ENCODE peak calls at places on chromosomes 12 and 14, in ten cellular contexts. T, W, Z, O, Y, B, X, C, P and K are unnamed samples.

GRCh38 chr14:74502236-74503019 is 8.9 kb downstream of the ISCA2 start:
- DNase-seq in T (peak; percentile 45), W (no peak), Z (peak; percentile 60), O (no peak), Y (no peak), B (no peak), X (no peak), C (peak; percentile 57), P (peak; percentile 50), K (peak; percentile 52)

GRCh38 chr14:89085154-89086059 is 261.0 kb downstream of the TTC8 start:
- DNase-seq in T (no peak), W (no peak), Z (no peak), O (no peak), Y (no peak), B (no peak), X (no peak), C (peak; percentile 8), P (no peak), K (no peak)

GRCh38 chr12:98738002-98738401 is 92.9 kb downstream of the APAF1 start:
- DNase-seq in T (peak; percentile 29), W (no peak), Z (no peak), O (no peak), Y (no peak), B (no peak), X (no peak), C (no peak), P (no peak), K (no peak)

GRCh38 chr12:57755454-57756372 is 810 bp downstream of the MARCHF9 start:
- DNase-seq in T (no peak), W (no peak), Z (peak; percentile 90), O (no peak), Y (peak; percentile 70), B (no peak), X (peak; percentile 65), C (no peak), P (no peak), K (peak; percentile 35)

GRCh38 chr12:83506841-83507240 is 820.1 kb downstream of the TMTC2 start:
- DNase-seq in T (no peak), W (no peak), Z (no peak), O (no peak), Y (no peak), B (no peak), X (no peak), C (no peak), P (no peak), K (no peak)

GRCh38 chr14:66105819-66106218 is 380.4 kb upstream of the CCDC196 start:
- DNase-seq in T (no peak), W (no peak), Z (no peak), O (no peak), Y (no peak), B (no peak), X (no peak), C (no peak), P (no peak), K (no peak)

GRCh38 chr12:20423557-20423956 is 55.2 kb downstream of the PDE3A start:
- DNase-seq in T (no peak), W (no peak), Z (no peak), O (no peak), Y (no peak), B (no peak), X (no peak), C (no peak), P (no peak), K (no peak)

GRCh38 chr12:132250707-132251106 is 78.7 kb downstream of the GALNT9 start:
- DNase-seq in T (no peak), W (no peak), Z (peak; percentile 76), O (no peak), Y (no peak), B (no peak), X (no peak), C (no peak), P (no peak), K (no peak)

GRCh38 chr12:2284857-2285256 is 232.1 kb downstream of the CACNA1C start:
- DNase-seq in T (peak; percentile 73), W (no peak), Z (no peak), O (peak; percentile 72), Y (peak; percentile 83), B (peak; percentile 52), X (peak; percentile 39), C (peak; percentile 63), P (peak; percentile 29), K (peak; percentile 88)

GRCh38 chr14:105527381-105528196 is 1.2 kb downstream of the TMEM121 start:
- DNase-seq in T (no peak), W (no peak), Z (no peak), O (no peak), Y (no peak), B (no peak), X (peak; percentile 22), C (no peak), P (no peak), K (no peak)

GRCh38 chr12:6563448-6564050 is 4.5 kb downstream of the NOP2 start:
- DNase-seq in T (peak; percentile 40), W (no peak), Z (no peak), O (peak; percentile 52), Y (peak; percentile 72), B (no peak), X (peak; percentile 47), C (peak; percentile 61), P (peak; percentile 54), K (peak; percentile 68)

GRCh38 chr12:127035011-127035879 is 1231.7 kb upstream of the TMEM132C start:
- DNase-seq in T (no peak), W (no peak), Z (no peak), O (no peak), Y (no peak), B (no peak), X (no peak), C (no peak), P (no peak), K (no peak)

GRCh38 chr14:52951730-52952481 is 1.1 kb upstream of the FERMT2 start:
- DNase-seq in T (peak; percentile 80), W (no peak), Z (no peak), O (peak; percentile 61), Y (peak; percentile 18), B (peak; percentile 55), X (peak; percentile 61), C (peak; percentile 49), P (peak; percentile 73), K (peak; percentile 15)

DNA sequence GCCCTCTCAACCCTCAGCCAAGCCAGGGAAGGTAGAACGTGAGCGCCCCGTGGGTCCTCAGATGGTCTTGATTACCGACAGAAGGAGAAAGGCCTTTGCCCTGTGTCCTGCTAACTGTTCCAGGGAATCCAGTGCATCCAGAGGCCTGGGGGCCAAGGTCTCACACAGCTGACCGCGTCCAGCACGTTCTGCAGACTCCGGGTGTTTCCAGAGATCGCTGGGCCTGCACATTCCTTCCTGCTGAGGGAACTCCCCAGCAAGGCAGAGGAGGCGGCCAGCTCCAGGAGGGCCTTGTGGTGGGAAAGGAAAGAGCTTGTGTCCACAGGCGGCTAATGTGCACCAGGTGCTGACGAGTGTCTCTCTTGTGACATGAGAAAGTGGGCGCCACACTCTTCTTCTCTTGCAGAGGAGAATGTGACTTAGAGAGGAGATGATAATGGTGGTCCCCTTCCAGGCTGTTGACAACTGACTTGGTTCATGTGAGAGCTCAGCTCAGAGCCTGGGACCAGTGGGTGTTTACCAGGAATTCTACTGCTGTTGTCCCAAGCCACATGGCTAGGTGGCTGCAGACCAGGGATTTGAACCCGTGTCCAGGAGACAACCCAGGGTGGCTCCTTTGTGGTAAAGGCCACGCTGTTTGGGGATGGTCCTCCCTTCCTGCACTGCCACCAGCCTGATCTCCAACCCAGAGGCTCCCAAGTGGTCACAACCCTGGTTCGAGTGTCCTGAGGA is 46.8 kb upstream of the DLK1 start:
- DNase-seq in T (peak; percentile 73), W (no peak), Z (no peak), O (peak; percentile 73), Y (no peak), B (peak; percentile 43), X (peak; percentile 42), C (peak; percentile 46), P (peak; percentile 83), K (peak; percentile 50)
- TF ChIP-seq POLR2A in T (no peak), W (no peak), Z (no peak), O (no peak), Y (no peak), B (no peak), X (no peak), C (no peak), P (no peak), K (no peak)

DNA sequence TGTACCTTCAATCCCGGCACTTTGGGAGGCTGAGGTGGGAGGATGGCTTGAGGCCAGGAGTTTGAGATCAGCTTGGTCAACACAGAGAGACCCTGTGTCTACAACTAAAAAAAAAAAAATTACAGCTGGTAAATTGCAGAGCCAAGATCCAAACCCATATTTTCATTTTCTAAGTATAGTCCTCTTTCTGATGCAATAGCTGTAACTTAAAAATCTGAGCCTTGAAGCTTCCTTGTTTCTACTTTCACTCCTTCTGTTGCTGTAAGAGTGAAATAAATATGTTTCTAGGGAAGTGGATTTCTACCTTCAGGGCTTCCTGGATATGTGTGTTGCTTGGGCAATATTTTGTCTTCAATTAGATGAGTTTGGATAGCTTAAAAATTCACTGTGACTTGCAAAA is 42.0 kb upstream of the PRICKLE1 start:
- DNase-seq in T (peak; percentile 16), W (no peak), Z (no peak), O (no peak), Y (no peak), B (no peak), X (no peak), C (no peak), P (no peak), K (peak; percentile 44)
- TF ChIP-seq CTCF in T (no peak), W (no peak), Z (no peak), O (no peak), Y (no peak), B (no peak), X (no peak), C (no peak), P (no peak), K (no peak)

GRCh38 chr12:116818341-116818856 is 62.8 kb downstream of the HRK start:
- DNase-seq in T (peak; percentile 23), W (no peak), Z (no peak), O (peak; percentile 35), Y (peak; percentile 19), B (no peak), X (peak; percentile 49), C (peak; percentile 23), P (no peak), K (peak; percentile 21)
- H3K4me3 ChIP-seq in T (peak overlapping the region; percentile 93), W (peak overlapping the region; percentile 62), Z (peak overlapping the region; percentile 76), O (peak overlapping the region; percentile 77), Y (peak overlapping the region; percentile 61), B (peak overlapping the region; percentile 91), X (peak overlapping the region; percentile 53), C (peak overlapping the region; percentile 61), P (peak overlapping the region; percentile 81), K (peak overlapping the region; percentile 92)

DNA sequence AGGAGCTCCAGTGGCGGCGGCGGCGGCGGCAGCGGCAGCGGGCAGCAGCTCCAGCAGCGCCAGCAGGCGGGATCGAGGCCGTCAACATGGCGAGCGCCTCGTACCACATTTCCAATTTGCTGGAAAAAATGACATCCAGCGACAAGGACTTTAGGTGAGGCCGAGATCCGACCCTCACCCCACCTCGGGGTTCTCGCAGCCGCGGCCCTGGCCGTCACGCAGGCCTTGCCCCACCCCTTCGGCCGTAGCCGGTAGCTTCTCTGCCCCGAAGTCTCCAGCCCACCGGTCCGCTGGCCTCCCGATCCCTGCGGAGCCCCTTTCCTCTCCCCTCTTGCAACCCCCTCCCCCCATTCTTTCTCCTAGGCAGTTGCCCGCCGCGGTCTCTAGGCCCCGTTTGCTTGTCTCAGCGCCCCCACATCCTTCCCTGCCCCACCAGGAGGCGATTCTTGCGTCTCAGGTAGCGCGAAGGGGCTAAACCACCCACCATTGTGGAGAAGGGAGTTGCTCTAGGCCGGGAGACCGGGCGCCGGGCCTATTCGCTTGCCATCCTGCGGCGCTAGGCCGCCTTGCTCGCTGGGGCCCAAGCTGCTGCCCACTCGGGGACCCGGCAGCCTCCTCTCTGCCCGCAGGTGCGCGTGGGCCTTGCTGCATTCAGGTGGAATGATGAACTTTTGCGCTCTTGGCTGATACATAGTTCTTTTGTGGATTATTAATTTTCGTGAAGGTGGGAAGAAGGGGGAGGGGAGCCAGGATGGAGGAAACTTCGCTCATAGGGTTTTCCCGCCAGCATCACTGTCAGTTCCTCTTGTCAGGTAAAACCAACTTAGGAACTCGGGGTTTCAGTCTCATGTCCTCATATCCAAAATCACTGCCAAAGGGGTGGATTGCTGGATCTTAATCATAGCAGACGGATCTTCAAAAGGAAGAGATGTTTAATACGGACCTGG is 747 bp downstream of the CAND1 start:
- DNase-seq in T (no peak), W (no peak), Z (peak; percentile 88), O (peak; percentile 54), Y (peak; percentile 54), B (peak; percentile 41), X (peak; percentile 54), C (peak; percentile 22), P (peak; percentile 15), K (peak; percentile 60)
- TF ChIP-seq POLR2A in T (peak; percentile 39), W (no peak), Z (peak; percentile 61), O (no peak), Y (peak; percentile 75), B (no peak), X (no peak), C (no peak), P (no peak), K (no peak)